ENCODE peak calls at places on chromosome 19, in five cellular contexts. Q, W, Y, G and L are unnamed samples.

GRCh38 chr19:2389594-2389993 is 29.5 kb downstream of the TMPRSS9 start:
- DNase-seq in W (no peak), G (no peak), Y (no peak), Q (no peak), L (no peak)

GRCh38 chr19:10612515-10613119 is 12.7 kb upstream of the SLC44A2 start:
- DNase-seq in Y (no peak), Q (no peak), G (no peak), W (peak; percentile 20), L (no peak)

GRCh38 chr19:6828698-6829633 is 56.5 kb downstream of the VAV1 start:
- DNase-seq in W (no peak), G (peak; percentile 8), Q (no peak), Y (peak; percentile 98), L (peak; percentile 13)

GRCh38 chr19:6744381-6745288 is 5.2 kb downstream of the TRIP10 start:
- DNase-seq in G (no peak), Y (no peak), W (no peak), Q (no peak), L (no peak)

GRCh38 chr19:49343127-49343526 is 7.9 kb downstream of the CD37 start:
- DNase-seq in G (no peak), Q (no peak), Y (no peak), W (no peak), L (no peak)

GRCh38 chr19:39563408-39563807 is 23.4 kb upstream of the EID2 start:
- DNase-seq in Y (peak; percentile 12), W (no peak), Q (peak; percentile 21), G (no peak), L (no peak)

GRCh38 chr19:40806385-40807146 is 7.6 kb downstream of the EGLN2 start:
- DNase-seq in W (peak; percentile 97), Q (peak; percentile 90), G (no peak), Y (peak; percentile 57), L (peak; percentile 94)

GRCh38 chr19:31255174-31255862 is 93.9 kb downstream of the TSHZ3 start:
- DNase-seq in Q (no peak), G (no peak), W (no peak), Y (no peak), L (no peak)

DNA sequence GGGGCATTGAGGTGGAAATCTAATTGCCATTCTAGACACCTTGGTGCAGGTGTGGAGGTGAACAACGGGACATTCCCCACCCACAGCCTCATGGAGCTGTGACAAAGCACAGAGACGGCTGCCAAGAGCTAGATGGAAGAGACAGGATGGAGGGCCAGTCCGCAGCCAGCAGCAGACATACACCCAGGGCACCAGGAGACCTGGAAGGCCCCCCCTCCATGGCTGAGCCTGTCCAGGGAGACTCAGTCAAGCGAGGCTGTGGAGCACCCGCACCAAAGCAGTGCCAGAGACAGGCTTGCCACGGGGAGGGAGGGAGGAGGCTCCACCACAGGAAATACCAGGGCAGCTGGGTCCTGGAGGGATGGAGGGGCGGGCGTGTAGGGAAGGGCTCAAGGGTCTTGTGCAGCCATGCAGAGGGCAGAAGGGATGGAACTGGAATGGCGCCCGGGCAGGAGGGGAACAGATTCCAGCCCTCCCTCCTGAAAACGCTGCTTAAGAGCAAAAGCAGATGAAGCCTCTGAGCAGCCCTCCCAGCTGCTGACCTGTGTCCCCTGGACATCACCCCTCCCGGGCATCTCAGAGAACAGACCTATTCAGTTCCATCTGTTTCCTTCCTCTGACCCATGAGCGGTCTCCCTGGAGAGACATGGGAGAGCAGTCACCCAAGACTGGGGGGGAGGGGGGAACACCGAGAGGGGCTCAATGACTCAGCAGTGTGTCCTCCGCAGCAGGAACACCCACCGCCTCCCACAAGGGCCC is 14.4 kb downstream of the EPS15L1 start:
- DNase-seq in W (peak; percentile 87), Q (no peak), Y (no peak), G (no peak), L (no peak)
- H3K4me1 ChIP-seq in W (peaks cover 43% of the 10 kb centered on the region), Q (peaks cover 29% of the 10 kb centered on the region), Y (peaks cover 29% of the 10 kb centered on the region), G (peaks cover 25% of the 10 kb centered on the region), L (peaks cover 30% of the 10 kb centered on the region)

GRCh38 chr19:54916822-54917221 is 10.9 kb downstream of the NCR1 start:
- DNase-seq in Q (no peak), W (no peak), G (peak; percentile 51), Y (no peak), L (no peak)
- TF ChIP-seq YY1 in Q (no peak), W (no peak), G (no peak), Y (no peak), L (no peak)

GRCh38 chr19:50432221-50432626 is 468 bp upstream of the MYBPC2 start:
- DNase-seq in Y (no peak), W (no peak), G (no peak), Q (no peak), L (no peak)

GRCh38 chr19:50431343-50432220 is 1.1 kb upstream of the MYBPC2 start:
- DNase-seq in Y (peak; percentile 64), W (peak; percentile 96), G (peak; percentile 61), Q (peak; percentile 66), L (peak; percentile 56)

GRCh38 chr19:50432658-50433057 is at the start of gene MYBPC2:
- DNase-seq in W (no peak), Y (no peak), G (no peak), Q (no peak), L (no peak)

GRCh38 chr19:50428768-50429463 is 3.8 kb upstream of the MYBPC2 start:
- DNase-seq in Q (no peak), G (no peak), Y (no peak), W (no peak), L (no peak)

DNA sequence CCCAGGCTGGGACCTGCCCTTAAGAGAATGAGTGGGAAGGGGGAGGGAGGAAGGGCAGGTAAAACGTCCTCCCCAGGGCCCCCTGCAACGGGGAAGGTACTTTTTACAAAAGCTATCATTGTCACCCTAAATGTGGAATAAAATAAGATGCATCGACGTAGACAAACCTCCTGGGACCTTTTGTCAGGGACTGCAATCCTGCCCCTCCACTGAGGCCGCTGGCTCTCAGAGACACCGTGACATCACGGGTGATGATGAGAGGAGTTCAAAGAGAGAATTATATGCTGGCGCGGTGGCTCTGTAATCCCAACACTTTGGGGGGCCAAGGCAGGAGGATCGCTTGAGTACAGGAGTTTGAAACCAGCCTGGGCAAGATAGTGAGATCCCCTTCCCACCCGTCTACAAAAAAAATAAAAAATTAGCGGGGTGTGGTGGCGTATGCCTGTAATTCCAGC is 1.8 kb upstream of the MYBPC2 start:
- DNase-seq in G (no peak), Q (no peak), Y (no peak), W (no peak), L (no peak)
- H3K4me1 ChIP-seq in G (peaks cover 58% of the 10 kb centered on the region), Q (peaks cover 14% of the 10 kb centered on the region), Y (peaks cover 21% of the 10 kb centered on the region), W (peaks cover 19% of the 10 kb centered on the region), L (peaks cover 5% of the 10 kb centered on the region)

DNA sequence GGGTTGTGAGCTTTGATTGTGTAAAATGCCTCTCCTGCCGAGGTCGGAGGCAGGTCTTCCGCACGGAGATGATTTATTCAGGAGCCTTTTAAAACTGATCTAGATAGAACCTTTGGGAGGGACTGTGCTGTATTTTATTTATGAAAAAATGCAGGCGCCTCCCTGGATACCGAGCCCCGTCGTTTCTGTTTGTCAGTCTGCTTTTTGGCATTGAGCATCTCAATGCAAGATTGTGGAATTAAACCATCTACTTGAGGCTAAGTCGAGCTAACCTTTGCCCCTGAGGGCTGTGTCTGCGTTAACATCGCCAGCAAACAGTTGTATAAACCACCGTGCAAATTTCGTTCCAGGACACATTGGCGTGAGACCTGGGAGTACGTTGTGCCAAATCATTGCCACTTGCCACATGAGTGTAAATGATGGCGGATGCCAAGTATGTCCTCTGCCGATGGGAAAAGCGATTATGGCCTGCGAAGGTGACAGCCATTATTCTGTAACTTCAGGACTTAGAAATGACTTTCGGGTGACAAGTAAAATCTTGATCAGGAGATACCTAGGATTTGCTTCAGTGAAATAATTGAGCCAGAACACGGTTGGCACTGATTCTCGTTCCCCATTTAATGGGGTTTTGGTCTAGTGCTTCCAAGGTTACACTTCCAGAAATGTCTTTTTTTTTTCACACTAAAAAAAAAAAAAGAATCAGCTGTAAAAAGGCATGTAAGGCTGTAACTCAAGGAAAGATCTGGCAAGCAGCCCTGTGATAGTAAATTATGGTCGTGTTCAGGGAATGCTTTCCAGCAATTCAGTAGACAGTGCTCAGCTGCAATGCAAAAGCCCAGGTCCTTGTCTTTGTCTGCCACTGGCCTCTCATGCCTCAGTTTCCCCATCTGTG is 27.5 kb upstream of the NDUFS7 start:
- DNase-seq in G (no peak), W (no peak), Y (no peak), Q (no peak), L (no peak)
- TF ChIP-seq YY1 in G (no peak), W (no peak), Y (no peak), Q (no peak), L (no peak)

DNA sequence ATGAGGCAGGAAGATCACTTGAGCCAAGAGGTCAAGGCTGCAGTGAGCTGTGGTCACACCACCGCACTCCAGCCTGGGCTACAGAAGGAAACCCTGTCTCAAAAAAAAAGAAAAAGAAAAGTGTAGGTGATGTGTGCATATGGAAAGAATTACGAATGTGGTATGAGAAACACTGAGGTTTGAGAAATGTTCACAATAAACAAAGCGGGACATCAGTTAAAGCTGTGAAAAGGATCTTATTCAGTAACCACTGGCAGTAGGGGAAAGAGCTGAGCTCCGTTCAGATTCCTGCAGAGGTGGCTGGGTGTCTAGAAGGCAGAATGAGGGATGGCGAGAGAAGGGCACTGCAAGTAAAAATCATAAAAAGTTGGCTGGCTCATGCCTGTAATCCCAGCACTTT is 4.1 kb upstream of the IGSF23 start:
- DNase-seq in Q (no peak), Y (no peak), W (no peak), G (no peak), L (no peak)
- H3K4me1 ChIP-seq in Q (no peaks in the 10 kb centered on the region), Y (peaks cover 5% of the 10 kb centered on the region), W (no peaks in the 10 kb centered on the region), G (no peaks in the 10 kb centered on the region), L (no peaks in the 10 kb centered on the region)

GRCh38 chr19:1258707-1259205 is 10.4 kb downstream of the MIDN start:
- DNase-seq in W (no peak), Y (no peak), G (no peak), Q (no peak), L (no peak)
- TF ChIP-seq YY1 in W (no peak), Y (no peak), G (no peak), Q (no peak), L (no peak)

DNA sequence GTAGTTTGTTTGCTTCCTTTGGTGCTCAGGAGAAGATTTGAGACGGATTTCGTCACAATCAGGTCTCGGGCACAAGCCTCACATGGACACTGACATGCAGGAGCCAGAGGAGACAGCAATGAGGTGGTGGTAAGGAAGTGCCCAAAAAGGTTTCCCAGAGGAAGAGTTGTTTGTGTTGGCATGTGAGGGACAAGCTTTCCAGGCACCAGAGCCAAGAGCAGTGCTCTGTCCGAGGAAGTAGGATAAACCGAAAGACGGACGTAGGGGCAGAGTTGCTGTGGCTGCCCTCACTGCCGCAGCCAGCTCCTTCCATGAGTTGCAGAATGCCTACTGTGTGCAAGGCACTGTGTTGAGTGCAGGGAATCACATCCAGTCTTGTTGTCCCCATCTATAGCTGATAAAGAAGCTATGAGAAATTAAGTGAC is 27.7 kb downstream of the SAE1 start:
- DNase-seq in Y (no peak), W (no peak), G (no peak), Q (no peak), L (no peak)
- H3K4me1 ChIP-seq in Y (peaks cover 13% of the 10 kb centered on the region), W (peaks cover 11% of the 10 kb centered on the region), G (peaks cover 24% of the 10 kb centered on the region), Q (peaks cover 18% of the 10 kb centered on the region), L (peaks cover 5% of the 10 kb centered on the region)